ENCODE peak calls at places on chromosomes 4 and X, in ten cellular contexts. One of them, this sample, is unnamed.

GRCh38 chrX:131816551-131817136 is 206.5 kb upstream of the STK26 start:
- DNase-seq in mesendoderm: no peak
- DNase-seq in lung: peak
- DNase-seq in OCI-LY7: peak
- DNase-seq in NCI-H187: no peak
- DNase-seq in HEK293T: peak
- DNase-seq in body of pancreas: peak
- DNase-seq in stimulated activated CD4-positive, alpha-beta T cell treated with anti-CD3 and anti-CD28 coated beads, Interleukin-12 subunit alpha, Interleukin-12 subunit beta, amount 100 ng/mL, for 4 hours: peak
- DNase-seq in heart right ventricle: no peak
- DNase-seq in ACHN: no peak
- DNase-seq in this sample: no peak

GRCh38 chr4:137610960-137611359 is 78.7 kb upstream of the PCDH18 start:
- DNase-seq in ACHN: peak
- DNase-seq in heart right ventricle: no peak
- DNase-seq in mesendoderm: peak
- DNase-seq in body of pancreas: no peak
- DNase-seq in HEK293T: peak
- DNase-seq in OCI-LY7: no peak
- DNase-seq in stimulated activated CD4-positive, alpha-beta T cell treated with anti-CD3 and anti-CD28 coated beads, Interleukin-12 subunit alpha, Interleukin-12 subunit beta, amount 100 ng/mL, for 4 hours: no peak
- DNase-seq in NCI-H187: no peak
- DNase-seq in lung: no peak
- DNase-seq in this sample: no peak

GRCh38 chr4:96347582-96347981 is 507.7 kb downstream of the PDHA2 start:
- DNase-seq in stimulated activated CD4-positive, alpha-beta T cell treated with anti-CD3 and anti-CD28 coated beads, Interleukin-12 subunit alpha, Interleukin-12 subunit beta, amount 100 ng/mL, for 4 hours: no peak
- DNase-seq in HEK293T: no peak
- DNase-seq in OCI-LY7: no peak
- DNase-seq in ACHN: no peak
- DNase-seq in body of pancreas: no peak
- DNase-seq in NCI-H187: no peak
- DNase-seq in heart right ventricle: no peak
- DNase-seq in lung: no peak
- DNase-seq in mesendoderm: no peak
- DNase-seq in this sample: no peak

GRCh38 chr4:86569103-86569870 is 24.8 kb upstream of the PTPN13 start:
- DNase-seq in stimulated activated CD4-positive, alpha-beta T cell treated with anti-CD3 and anti-CD28 coated beads, Interleukin-12 subunit alpha, Interleukin-12 subunit beta, amount 100 ng/mL, for 4 hours: no peak
- DNase-seq in heart right ventricle: no peak
- DNase-seq in lung: no peak
- DNase-seq in mesendoderm: no peak
- DNase-seq in body of pancreas: no peak
- DNase-seq in ACHN: no peak
- DNase-seq in NCI-H187: no peak
- DNase-seq in OCI-LY7: no peak
- DNase-seq in HEK293T: no peak
- DNase-seq in this sample: no peak

GRCh38 chr4:181911420-181911819 is 331.8 kb upstream of the TENM3 start:
- DNase-seq in HEK293T: no peak
- DNase-seq in OCI-LY7: no peak
- DNase-seq in NCI-H187: no peak
- DNase-seq in heart right ventricle: no peak
- DNase-seq in lung: no peak
- DNase-seq in ACHN: no peak
- DNase-seq in body of pancreas: no peak
- DNase-seq in mesendoderm: no peak
- DNase-seq in stimulated activated CD4-positive, alpha-beta T cell treated with anti-CD3 and anti-CD28 coated beads, Interleukin-12 subunit alpha, Interleukin-12 subunit beta, amount 100 ng/mL, for 4 hours: no peak
- DNase-seq in this sample: no peak

GRCh38 chr4:4673070-4673469 is 131.2 kb upstream of the STX18 start:
- DNase-seq in lung: no peak
- DNase-seq in heart right ventricle: no peak
- DNase-seq in mesendoderm: peak
- DNase-seq in OCI-LY7: peak
- DNase-seq in stimulated activated CD4-positive, alpha-beta T cell treated with anti-CD3 and anti-CD28 coated beads, Interleukin-12 subunit alpha, Interleukin-12 subunit beta, amount 100 ng/mL, for 4 hours: no peak
- DNase-seq in NCI-H187: no peak
- DNase-seq in ACHN: peak
- DNase-seq in HEK293T: peak
- DNase-seq in body of pancreas: no peak
- DNase-seq in this sample: no peak

GRCh38 chr4:14841801-14842748 is 160.2 kb upstream of the CPEB2 start:
- DNase-seq in lung: peak
- DNase-seq in HEK293T: no peak
- DNase-seq in body of pancreas: no peak
- DNase-seq in heart right ventricle: peak
- DNase-seq in NCI-H187: peak
- DNase-seq in OCI-LY7: no peak
- DNase-seq in stimulated activated CD4-positive, alpha-beta T cell treated with anti-CD3 and anti-CD28 coated beads, Interleukin-12 subunit alpha, Interleukin-12 subunit beta, amount 100 ng/mL, for 4 hours: no peak
- DNase-seq in mesendoderm: no peak
- DNase-seq in ACHN: no peak
- DNase-seq in this sample: no peak

GRCh38 chr4:88054909-88055308 is 47.5 kb downstream of the PKD2 start:
- DNase-seq in lung: no peak
- DNase-seq in ACHN: peak
- DNase-seq in heart right ventricle: no peak
- DNase-seq in HEK293T: peak
- DNase-seq in body of pancreas: peak
- DNase-seq in stimulated activated CD4-positive, alpha-beta T cell treated with anti-CD3 and anti-CD28 coated beads, Interleukin-12 subunit alpha, Interleukin-12 subunit beta, amount 100 ng/mL, for 4 hours: no peak
- DNase-seq in OCI-LY7: peak
- DNase-seq in mesendoderm: peak
- DNase-seq in NCI-H187: no peak
- DNase-seq in this sample: no peak

GRCh38 chrX:102832661-102833060 is 104.4 kb upstream of the RAB40AL start:
- DNase-seq in NCI-H187: no peak
- DNase-seq in body of pancreas: no peak
- DNase-seq in heart right ventricle: no peak
- DNase-seq in stimulated activated CD4-positive, alpha-beta T cell treated with anti-CD3 and anti-CD28 coated beads, Interleukin-12 subunit alpha, Interleukin-12 subunit beta, amount 100 ng/mL, for 4 hours: no peak
- DNase-seq in mesendoderm: peak
- DNase-seq in OCI-LY7: no peak
- DNase-seq in HEK293T: no peak
- DNase-seq in ACHN: peak
- DNase-seq in lung: no peak
- DNase-seq in this sample: no peak

GRCh38 chrX:46574337-46574940 is 874 bp downstream of the CHST7 start:
- DNase-seq in NCI-H187: no peak
- DNase-seq in body of pancreas: no peak
- DNase-seq in stimulated activated CD4-positive, alpha-beta T cell treated with anti-CD3 and anti-CD28 coated beads, Interleukin-12 subunit alpha, Interleukin-12 subunit beta, amount 100 ng/mL, for 4 hours: peak
- DNase-seq in heart right ventricle: peak
- DNase-seq in mesendoderm: peak
- DNase-seq in ACHN: no peak
- DNase-seq in HEK293T: no peak
- DNase-seq in lung: no peak
- DNase-seq in OCI-LY7: peak
- DNase-seq in this sample: no peak

GRCh38 chrX:141301017-141301416 is 58.7 kb upstream of the SPANXC start:
- DNase-seq in OCI-LY7: no peak
- DNase-seq in heart right ventricle: no peak
- DNase-seq in NCI-H187: no peak
- DNase-seq in lung: no peak
- DNase-seq in body of pancreas: no peak
- DNase-seq in mesendoderm: no peak
- DNase-seq in stimulated activated CD4-positive, alpha-beta T cell treated with anti-CD3 and anti-CD28 coated beads, Interleukin-12 subunit alpha, Interleukin-12 subunit beta, amount 100 ng/mL, for 4 hours: no peak
- DNase-seq in ACHN: no peak
- DNase-seq in HEK293T: no peak
- DNase-seq in this sample: no peak

GRCh38 chrX:107738768-107739167 is 36.8 kb downstream of the TSC22D3 start:
- DNase-seq in OCI-LY7: no peak
- DNase-seq in lung: no peak
- DNase-seq in NCI-H187: no peak
- DNase-seq in heart right ventricle: no peak
- DNase-seq in body of pancreas: no peak
- DNase-seq in ACHN: no peak
- DNase-seq in stimulated activated CD4-positive, alpha-beta T cell treated with anti-CD3 and anti-CD28 coated beads, Interleukin-12 subunit alpha, Interleukin-12 subunit beta, amount 100 ng/mL, for 4 hours: no peak
- DNase-seq in HEK293T: no peak
- DNase-seq in mesendoderm: no peak
- DNase-seq in this sample: no peak

GRCh38 chr4:173025131-173025530 is 143.5 kb upstream of the GALNT7 start:
- DNase-seq in ACHN: peak
- DNase-seq in lung: peak
- DNase-seq in body of pancreas: peak
- DNase-seq in NCI-H187: no peak
- DNase-seq in mesendoderm: peak
- DNase-seq in HEK293T: peak
- DNase-seq in stimulated activated CD4-positive, alpha-beta T cell treated with anti-CD3 and anti-CD28 coated beads, Interleukin-12 subunit alpha, Interleukin-12 subunit beta, amount 100 ng/mL, for 4 hours: no peak
- DNase-seq in OCI-LY7: peak
- DNase-seq in heart right ventricle: no peak
- DNase-seq in this sample: no peak

GRCh38 chr4:52657630-52658501 is 1.2 kb downstream of the USP46 start:
- DNase-seq in mesendoderm: peak
- DNase-seq in ACHN: no peak
- DNase-seq in NCI-H187: no peak
- DNase-seq in body of pancreas: peak
- DNase-seq in stimulated activated CD4-positive, alpha-beta T cell treated with anti-CD3 and anti-CD28 coated beads, Interleukin-12 subunit alpha, Interleukin-12 subunit beta, amount 100 ng/mL, for 4 hours: no peak
- DNase-seq in heart right ventricle: no peak
- DNase-seq in lung: no peak
- DNase-seq in HEK293T: no peak
- DNase-seq in OCI-LY7: peak
- DNase-seq in this sample: peak

GRCh38 chr4:140212171-140212570 is 58.2 kb upstream of the MAML3 start:
- DNase-seq in mesendoderm: no peak
- DNase-seq in ACHN: no peak
- DNase-seq in lung: no peak
- DNase-seq in NCI-H187: no peak
- DNase-seq in body of pancreas: no peak
- DNase-seq in heart right ventricle: no peak
- DNase-seq in HEK293T: no peak
- DNase-seq in OCI-LY7: no peak
- DNase-seq in stimulated activated CD4-positive, alpha-beta T cell treated with anti-CD3 and anti-CD28 coated beads, Interleukin-12 subunit alpha, Interleukin-12 subunit beta, amount 100 ng/mL, for 4 hours: no peak
- DNase-seq in this sample: no peak

GRCh38 chr4:130026185-130026584 is 930.2 kb downstream of the C4orf33 start:
- DNase-seq in stimulated activated CD4-positive, alpha-beta T cell treated with anti-CD3 and anti-CD28 coated beads, Interleukin-12 subunit alpha, Interleukin-12 subunit beta, amount 100 ng/mL, for 4 hours: no peak
- DNase-seq in HEK293T: no peak
- DNase-seq in mesendoderm: peak
- DNase-seq in lung: no peak
- DNase-seq in NCI-H187: peak
- DNase-seq in heart right ventricle: no peak
- DNase-seq in body of pancreas: no peak
- DNase-seq in OCI-LY7: peak
- DNase-seq in ACHN: no peak
- DNase-seq in this sample: no peak

GRCh38 chr4:122073615-122074014 is 78.5 kb upstream of the BLTP1 start:
- DNase-seq in NCI-H187: no peak
- DNase-seq in HEK293T: no peak
- DNase-seq in ACHN: no peak
- DNase-seq in OCI-LY7: no peak
- DNase-seq in mesendoderm: no peak
- DNase-seq in body of pancreas: no peak
- DNase-seq in lung: no peak
- DNase-seq in heart right ventricle: no peak
- DNase-seq in stimulated activated CD4-positive, alpha-beta T cell treated with anti-CD3 and anti-CD28 coated beads, Interleukin-12 subunit alpha, Interleukin-12 subunit beta, amount 100 ng/mL, for 4 hours: no peak
- DNase-seq in this sample: no peak

GRCh38 chr4:752196-752861 is 46.7 kb downstream of the PCGF3 start:
- DNase-seq in lung: no peak
- DNase-seq in HEK293T: no peak
- DNase-seq in ACHN: no peak
- DNase-seq in heart right ventricle: peak
- DNase-seq in NCI-H187: no peak
- DNase-seq in OCI-LY7: no peak
- DNase-seq in stimulated activated CD4-positive, alpha-beta T cell treated with anti-CD3 and anti-CD28 coated beads, Interleukin-12 subunit alpha, Interleukin-12 subunit beta, amount 100 ng/mL, for 4 hours: no peak
- DNase-seq in mesendoderm: no peak
- DNase-seq in body of pancreas: no peak
- DNase-seq in this sample: no peak

GRCh38 chrX:15299945-15300851 is 15.2 kb downstream of the ASB11 start:
- DNase-seq in OCI-LY7: peak
- DNase-seq in stimulated activated CD4-positive, alpha-beta T cell treated with anti-CD3 and anti-CD28 coated beads, Interleukin-12 subunit alpha, Interleukin-12 subunit beta, amount 100 ng/mL, for 4 hours: no peak
- DNase-seq in HEK293T: peak
- DNase-seq in NCI-H187: no peak
- DNase-seq in lung: no peak
- DNase-seq in heart right ventricle: no peak
- DNase-seq in mesendoderm: peak
- DNase-seq in ACHN: peak
- DNase-seq in body of pancreas: peak
- DNase-seq in this sample: no peak

GRCh38 chrX:50158616-50159015 is 42.2 kb downstream of the AKAP4 start:
- DNase-seq in body of pancreas: no peak
- DNase-seq in mesendoderm: no peak
- DNase-seq in NCI-H187: no peak
- DNase-seq in HEK293T: no peak
- DNase-seq in OCI-LY7: no peak
- DNase-seq in stimulated activated CD4-positive, alpha-beta T cell treated with anti-CD3 and anti-CD28 coated beads, Interleukin-12 subunit alpha, Interleukin-12 subunit beta, amount 100 ng/mL, for 4 hours: no peak
- DNase-seq in lung: no peak
- DNase-seq in heart right ventricle: no peak
- DNase-seq in ACHN: no peak
- DNase-seq in this sample: no peak

GRCh38 chr4:53804719-53805118 is 213.4 kb upstream of the LNX1 start:
- DNase-seq in OCI-LY7: peak
- DNase-seq in body of pancreas: peak
- DNase-seq in lung: no peak
- DNase-seq in heart right ventricle: peak
- DNase-seq in stimulated activated CD4-positive, alpha-beta T cell treated with anti-CD3 and anti-CD28 coated beads, Interleukin-12 subunit alpha, Interleukin-12 subunit beta, amount 100 ng/mL, for 4 hours: peak
- DNase-seq in mesendoderm: peak
- DNase-seq in HEK293T: peak
- DNase-seq in ACHN: peak
- DNase-seq in NCI-H187: no peak
- DNase-seq in this sample: no peak

GRCh38 chr4:95910749-95911148 is 70.9 kb downstream of the PDHA2 start:
- DNase-seq in lung: no peak
- DNase-seq in OCI-LY7: no peak
- DNase-seq in stimulated activated CD4-positive, alpha-beta T cell treated with anti-CD3 and anti-CD28 coated beads, Interleukin-12 subunit alpha, Interleukin-12 subunit beta, amount 100 ng/mL, for 4 hours: no peak
- DNase-seq in HEK293T: no peak
- DNase-seq in body of pancreas: no peak
- DNase-seq in ACHN: no peak
- DNase-seq in mesendoderm: peak
- DNase-seq in heart right ventricle: no peak
- DNase-seq in NCI-H187: no peak
- DNase-seq in this sample: no peak

GRCh38 chr4:25198713-25199112 is 35.1 kb upstream of the PI4K2B start:
- DNase-seq in lung: no peak
- DNase-seq in heart right ventricle: no peak
- DNase-seq in HEK293T: no peak
- DNase-seq in body of pancreas: no peak
- DNase-seq in stimulated activated CD4-positive, alpha-beta T cell treated with anti-CD3 and anti-CD28 coated beads, Interleukin-12 subunit alpha, Interleukin-12 subunit beta, amount 100 ng/mL, for 4 hours: no peak
- DNase-seq in NCI-H187: no peak
- DNase-seq in mesendoderm: no peak
- DNase-seq in ACHN: no peak
- DNase-seq in OCI-LY7: no peak
- DNase-seq in this sample: no peak

GRCh38 chrX:49064735-49065134 is 5.9 kb downstream of the CCDC120 start:
- DNase-seq in lung: no peak
- DNase-seq in OCI-LY7: no peak
- DNase-seq in ACHN: no peak
- DNase-seq in NCI-H187: no peak
- DNase-seq in mesendoderm: no peak
- DNase-seq in body of pancreas: no peak
- DNase-seq in stimulated activated CD4-positive, alpha-beta T cell treated with anti-CD3 and anti-CD28 coated beads, Interleukin-12 subunit alpha, Interleukin-12 subunit beta, amount 100 ng/mL, for 4 hours: no peak
- DNase-seq in HEK293T: no peak
- DNase-seq in heart right ventricle: no peak
- DNase-seq in this sample: no peak

GRCh38 chrX:121103381-121103780 is 56.0 kb downstream of the GLUD2 start:
- DNase-seq in mesendoderm: no peak
- DNase-seq in lung: no peak
- DNase-seq in stimulated activated CD4-positive, alpha-beta T cell treated with anti-CD3 and anti-CD28 coated beads, Interleukin-12 subunit alpha, Interleukin-12 subunit beta, amount 100 ng/mL, for 4 hours: no peak
- DNase-seq in HEK293T: no peak
- DNase-seq in heart right ventricle: no peak
- DNase-seq in body of pancreas: no peak
- DNase-seq in NCI-H187: no peak
- DNase-seq in OCI-LY7: no peak
- DNase-seq in ACHN: no peak
- DNase-seq in this sample: no peak

GRCh38 chrX:103540145-103540544 is 20.9 kb upstream of the RAB40A start:
- DNase-seq in mesendoderm: no peak
- DNase-seq in stimulated activated CD4-positive, alpha-beta T cell treated with anti-CD3 and anti-CD28 coated beads, Interleukin-12 subunit alpha, Interleukin-12 subunit beta, amount 100 ng/mL, for 4 hours: no peak
- DNase-seq in body of pancreas: no peak
- DNase-seq in OCI-LY7: no peak
- DNase-seq in ACHN: no peak
- DNase-seq in HEK293T: no peak
- DNase-seq in heart right ventricle: no peak
- DNase-seq in lung: no peak
- DNase-seq in NCI-H187: no peak
- DNase-seq in this sample: no peak

GRCh38 chrX:127649011-127649410 is 403.2 kb downstream of the ACTRT1 start:
- DNase-seq in heart right ventricle: no peak
- DNase-seq in stimulated activated CD4-positive, alpha-beta T cell treated with anti-CD3 and anti-CD28 coated beads, Interleukin-12 subunit alpha, Interleukin-12 subunit beta, amount 100 ng/mL, for 4 hours: no peak
- DNase-seq in OCI-LY7: no peak
- DNase-seq in HEK293T: no peak
- DNase-seq in NCI-H187: no peak
- DNase-seq in lung: no peak
- DNase-seq in body of pancreas: no peak
- DNase-seq in ACHN: no peak
- DNase-seq in mesendoderm: peak
- DNase-seq in this sample: no peak

GRCh38 chr4:94277539-94277938 is 65.1 kb downstream of the HPGDS start:
- DNase-seq in OCI-LY7: no peak
- DNase-seq in lung: no peak
- DNase-seq in mesendoderm: no peak
- DNase-seq in HEK293T: no peak
- DNase-seq in body of pancreas: no peak
- DNase-seq in ACHN: no peak
- DNase-seq in heart right ventricle: no peak
- DNase-seq in NCI-H187: no peak
- DNase-seq in stimulated activated CD4-positive, alpha-beta T cell treated with anti-CD3 and anti-CD28 coated beads, Interleukin-12 subunit alpha, Interleukin-12 subunit beta, amount 100 ng/mL, for 4 hours: no peak
- DNase-seq in this sample: no peak

This sample was measured in right atrium auricular region.